ENCODE peak calls at places on chromosome 6, in six cellular contexts. K, C, B, V, W and X are unnamed samples.

GRCh38 chr6:33599413-33599911 is 19.4 kb upstream of the BAK1 start:
- DNase-seq in K (no peak), C (no peak), B (no peak), V (no peak), W (peak; percentile 60), X (no peak)

GRCh38 chr6:159604443-159604956 is 88.5 kb downstream of the SOD2 start:
- DNase-seq in K (no peak), C (no peak), B (no peak), V (no peak), W (no peak), X (no peak)

GRCh38 chr6:56551409-56552120 is 91.1 kb downstream of the DST start:
- DNase-seq in K (no peak), C (no peak), B (no peak), V (no peak), W (no peak), X (no peak)

GRCh38 chr6:140445474-140446004 is 1071.1 kb upstream of the CITED2 start:
- DNase-seq in K (no peak), C (peak; percentile 34), B (no peak), V (no peak), W (peak; percentile 14), X (no peak)

GRCh38 chr6:25660512-25660911 is 8.5 kb downstream of the SCGN start:
- DNase-seq in K (peak; percentile 36), C (peak; percentile 25), B (no peak), V (no peak), W (peak; percentile 86), X (peak; percentile 83)

GRCh38 chr6:162198925-162199324 is 528.6 kb downstream of the PRKN start:
- DNase-seq in K (no peak), C (no peak), B (no peak), V (no peak), W (no peak), X (no peak)

GRCh38 chr6:85390775-85391174 is 59.1 kb upstream of the NT5E start:
- DNase-seq in K (no peak), C (no peak), B (no peak), V (no peak), W (no peak), X (no peak)

GRCh38 chr6:99867026-99867425 is 127.0 kb downstream of the MCHR2 start:
- DNase-seq in K (peak; percentile 2), C (no peak), B (no peak), V (peak; percentile 4), W (no peak), X (no peak)

GRCh38 chr6:165049362-165049761 is 260.0 kb downstream of the C6orf118 start:
- DNase-seq in K (peak; percentile 41), C (no peak), B (no peak), V (no peak), W (peak; percentile 13), X (no peak)

GRCh38 chr6:72084992-72085569 is 198.7 kb downstream of the RIMS1 start:
- DNase-seq in K (no peak), C (no peak), B (no peak), V (no peak), W (no peak), X (no peak)

GRCh38 chr6:132569170-132569569 is 952 bp upstream of the TAAR6 start:
- DNase-seq in K (no peak), C (no peak), B (no peak), V (no peak), W (no peak), X (no peak)

GRCh38 chr6:51472745-51473483 is 614.5 kb downstream of the PKHD1 start:
- DNase-seq in K (no peak), C (no peak), B (no peak), V (no peak), W (peak; percentile 88), X (peak; percentile 83)

GRCh38 chr6:138620630-138621029 is 121.3 kb upstream of the NHSL1 start:
- DNase-seq in K (no peak), C (no peak), B (no peak), V (no peak), W (no peak), X (no peak)

GRCh38 chr6:20705741-20706140 is 171.5 kb downstream of the CDKAL1 start:
- DNase-seq in K (no peak), C (no peak), B (no peak), V (no peak), W (no peak), X (no peak)

GRCh38 chr6:158634695-158635426 is 9.7 kb downstream of the DYNLT1 start:
- DNase-seq in K (peak; percentile 68), C (no peak), B (no peak), V (peak; percentile 75), W (no peak), X (no peak)